ENCODE peak calls at places on chromosome 15, in seven cellular contexts. T is IMR-90, P is LHCN-M2, L is naive B cell, Y is globus pallidus, H is brain microvascular endothelial cell, V is A673. A is an unnamed sample.

GRCh38 chr15:56028430-56028829 is 35.0 kb upstream of the NEDD4 start:
- DNase-seq in T (no peak), P (no peak), L (no peak), Y (no peak), H (no peak), V (no peak), A (no peak)

GRCh38 chr15:80773122-80773551 is 6.0 kb upstream of the CEMIP start:
- DNase-seq in T (peak; percentile 35), P (no peak), L (no peak), Y (no peak), H (peak; percentile 60), V (no peak), A (peak; percentile 19)

GRCh38 chr15:100973351-100974034 is 54.3 kb downstream of the LRRK1 start:
- DNase-seq in T (no peak), P (no peak), L (peak; percentile 5), Y (no peak), H (no peak), V (no peak), A (no peak)

GRCh38 chr15:63048115-63048985 is 5.8 kb downstream of the TPM1 start:
- DNase-seq in T (peak; percentile 92), P (peak; percentile 92), L (peak; percentile 75), Y (peak; percentile 85), H (peak; percentile 81), V (peak; percentile 88), A (peak; percentile 81)

GRCh38 chr15:25235391-25235790 is 203.4 kb downstream of the UBE3A start:
- DNase-seq in T (no peak), P (no peak), L (no peak), Y (no peak), H (no peak), V (no peak), A (no peak)

GRCh38 chr15:95669146-95669922 is 661.2 kb upstream of the NR2F2 start:
- DNase-seq in T (no peak), P (peak; percentile 35), L (no peak), Y (no peak), H (no peak), V (no peak), A (no peak)

GRCh38 chr15:67914537-67915373 is 74.9 kb upstream of the RNU6-1 start:
- DNase-seq in T (peak; percentile 28), P (no peak), L (no peak), Y (peak; percentile 38), H (peak; percentile 16), V (no peak), A (no peak)

GRCh38 chr15:98083203-98083910 is 122.9 kb downstream of the ARRDC4 start:
- DNase-seq in T (no peak), P (no peak), L (no peak), Y (no peak), H (no peak), V (no peak), A (peak; percentile 9)

GRCh38 chr15:44029940-44030568 is 165.0 kb downstream of the FRMD5 start:
- DNase-seq in T (peak; percentile 60), P (peak; percentile 83), L (no peak), Y (no peak), H (no peak), V (peak; percentile 21), A (peak; percentile 16)

GRCh38 chr15:67840747-67841634 is 1.1 kb upstream of the RNU6-1 start:
- DNase-seq in T (peak; percentile 58), P (peak; percentile 43), L (no peak), Y (no peak), H (no peak), V (no peak), A (peak; percentile 43)

GRCh38 chr15:62390793-62391543 is 225.9 kb upstream of the C2CD4B start:
- DNase-seq in T (peak; percentile 36), P (peak; percentile 33), L (no peak), Y (peak; percentile 36), H (peak; percentile 31), V (peak; percentile 45), A (peak; percentile 8)

GRCh38 chr15:36325206-36325605 is 254.2 kb upstream of the CDIN1 start:
- DNase-seq in T (no peak), P (no peak), L (no peak), Y (no peak), H (no peak), V (no peak), A (no peak)

GRCh38 chr15:47674576-47675232 is 42.6 kb upstream of the SEMA6D start:
- DNase-seq in T (no peak), P (no peak), L (no peak), Y (no peak), H (no peak), V (no peak), A (no peak)

GRCh38 chr15:90201150-90201943 is at the start of gene SEMA4B:
- DNase-seq in T (peak; percentile 32), P (peak; percentile 22), L (peak; percentile 82), Y (peak; percentile 68), H (no peak), V (peak; percentile 78), A (peak; percentile 58)

GRCh38 chr15:93703092-93703785 is 528.1 kb upstream of the MCTP2 start:
- DNase-seq in T (no peak), P (no peak), L (no peak), Y (no peak), H (no peak), V (peak; percentile 6), A (no peak)

GRCh38 chr15:60396964-60397771 is 618 bp downstream of the ANXA2 start:
- DNase-seq in T (peak; percentile 68), P (peak; percentile 90), L (peak; percentile 29), Y (no peak), H (peak; percentile 67), V (peak; percentile 79), A (peak; percentile 50)

GRCh38 chr15:89090791-89091666 is 2.8 kb downstream of the ABHD2 start:
- DNase-seq in T (peak; percentile 85), P (peak; percentile 89), L (peak; percentile 56), Y (peak; percentile 69), H (peak; percentile 80), V (peak; percentile 72), A (peak; percentile 57)

GRCh38 chr15:41971893-41972340 is 440 bp downstream of the EHD4 start:
- DNase-seq in T (no peak), P (no peak), L (no peak), Y (no peak), H (no peak), V (no peak), A (no peak)

A was measured in SK-MEL-5.